ENCODE peak calls at places on chromosomes 5 and 9, in eight cellular contexts. W, O, S, M, C, I, B and K are unnamed samples.

GRCh38 chr5:142376001-142376400 is 51.2 kb upstream of the SPRY4 start:
- DNase-seq in W (no peak), O (no peak), S (no peak), M (no peak), C (no peak), I (no peak), B (no peak), K (peak; percentile 70)

GRCh38 chr5:58198330-58198729 is 261.6 kb downstream of the PLK2 start:
- DNase-seq in W (no peak), O (no peak), S (no peak), M (no peak), C (no peak), I (no peak), B (no peak), K (no peak)

GRCh38 chr5:43146958-43147357 is 26.2 kb downstream of the ZNF131 start:
- DNase-seq in W (no peak), O (no peak), S (no peak), M (no peak), C (no peak), I (no peak), B (no peak), K (no peak)

GRCh38 chr5:165526357-165526756 is 2020.9 kb downstream of the MAT2B start:
- DNase-seq in W (no peak), O (no peak), S (no peak), M (no peak), C (no peak), I (no peak), B (no peak), K (no peak)

GRCh38 chr9:137054932-137055384 is 1.1 kb upstream of the ENTPD2 start:
- DNase-seq in W (no peak), O (no peak), S (no peak), M (no peak), C (no peak), I (no peak), B (no peak), K (no peak)

GRCh38 chr9:133563286-133564213 is 29.0 kb downstream of the ADAMTSL2 start:
- DNase-seq in W (peak; percentile 66), O (no peak), S (no peak), M (peak; percentile 34), C (no peak), I (no peak), B (peak; percentile 31), K (peak; percentile 84)

GRCh38 chr5:60495644-60496520 is 204.1 kb downstream of the DEPDC1B start:
- DNase-seq in W (no peak), O (no peak), S (no peak), M (no peak), C (no peak), I (no peak), B (no peak), K (no peak)

GRCh38 chr9:36966371-36967097 is 67.5 kb downstream of the PAX5 start:
- DNase-seq in W (no peak), O (no peak), S (no peak), M (no peak), C (no peak), I (no peak), B (no peak), K (no peak)

GRCh38 chr5:132501961-132502931 is 11.7 kb upstream of the IRF1 start:
- DNase-seq in W (no peak), O (no peak), S (no peak), M (no peak), C (peak; percentile 65), I (no peak), B (no peak), K (no peak)

GRCh38 chr9:127788337-127789011 is 2.6 kb downstream of the CDK9 start:
- DNase-seq in W (no peak), O (no peak), S (no peak), M (no peak), C (no peak), I (peak; percentile 81), B (no peak), K (no peak)
- TF ChIP-seq POLR2A in W (no peak), O (no peak), S (no peak), M (no peak), C (no peak), I (no peak), B (no peak), K (no peak)

GRCh38 chr5:148815578-148815977 is 10.8 kb upstream of the ADRB2 start:
- DNase-seq in W (no peak), O (no peak), S (no peak), M (no peak), C (no peak), I (no peak), B (no peak), K (no peak)

GRCh38 chr5:148817606-148818005 is 8.8 kb upstream of the ADRB2 start:
- DNase-seq in W (no peak), O (no peak), S (no peak), M (no peak), C (no peak), I (no peak), B (no peak), K (no peak)

GRCh38 chr5:148816822-148817221 is 9.6 kb upstream of the ADRB2 start:
- DNase-seq in W (no peak), O (no peak), S (no peak), M (no peak), C (no peak), I (no peak), B (no peak), K (no peak)

GRCh38 chr5:148816357-148816756 is 10.1 kb upstream of the ADRB2 start:
- DNase-seq in W (no peak), O (no peak), S (no peak), M (no peak), C (no peak), I (no peak), B (no peak), K (no peak)

GRCh38 chr5:148820778-148821395 is 5.5 kb upstream of the ADRB2 start:
- DNase-seq in W (no peak), O (no peak), S (no peak), M (peak; percentile 46), C (no peak), I (no peak), B (no peak), K (no peak)
- H3K4me1 ChIP-seq in W (peaks cover 4% of the 10 kb centered on the region), O (no peaks in the 10 kb centered on the region), S (no peaks in the 10 kb centered on the region), M (no peaks in the 10 kb centered on the region), C (peaks cover 10% of the 10 kb centered on the region), I (peaks cover 70% of the 10 kb centered on the region), B (no peaks in the 10 kb centered on the region), K (peaks cover 5% of the 10 kb centered on the region)

DNA sequence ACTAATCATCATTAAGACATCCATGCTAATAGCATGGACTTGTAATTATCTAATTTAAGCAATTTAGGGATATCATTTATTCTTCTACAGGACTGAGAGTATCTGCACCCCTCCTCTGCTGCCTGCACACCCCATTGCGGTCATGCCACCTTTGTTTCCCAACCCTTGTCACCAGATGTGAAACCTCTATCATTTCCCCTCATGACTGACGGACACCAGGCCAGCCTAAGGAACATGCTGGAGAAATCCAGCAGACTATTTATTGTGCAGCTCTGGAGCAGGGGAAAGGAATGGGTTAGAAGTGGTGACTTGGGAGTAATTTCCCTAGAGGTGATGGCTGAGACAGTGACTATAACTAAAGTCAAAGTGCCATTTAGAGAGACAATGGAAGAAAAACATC is 40.7 kb downstream of the UGCG start:
- DNase-seq in W (no peak), O (no peak), S (no peak), M (no peak), C (no peak), I (no peak), B (no peak), K (no peak)
- TF ChIP-seq POLR2A in W (no peak), O (no peak), S (no peak), M (no peak), C (no peak), I (no peak), B (no peak), K (no peak)

GRCh38 chr5:171311698-171312083 is 2.6 kb downstream of the TLX3 start:
- DNase-seq in W (no peak), O (no peak), S (no peak), M (no peak), C (no peak), I (no peak), B (no peak), K (no peak)
- H3K4me1 ChIP-seq in W (peaks cover 48% of the 10 kb centered on the region), O (peaks cover 9% of the 10 kb centered on the region), S (peaks cover 43% of the 10 kb centered on the region), M (no peaks in the 10 kb centered on the region), C (peaks cover 87% of the 10 kb centered on the region), I (peaks cover 83% of the 10 kb centered on the region), B (peaks cover 33% of the 10 kb centered on the region), K (peaks cover 74% of the 10 kb centered on the region)

GRCh38 chr9:130710822-130711352 is 17.3 kb downstream of the EXOSC2 start:
- DNase-seq in W (no peak), O (no peak), S (no peak), M (no peak), C (no peak), I (no peak), B (no peak), K (no peak)

GRCh38 chr9:130711469-130711868 is 17.9 kb downstream of the EXOSC2 start:
- DNase-seq in W (no peak), O (no peak), S (no peak), M (no peak), C (no peak), I (no peak), B (no peak), K (no peak)

GRCh38 chr9:130713286-130713975 is 19.9 kb downstream of the EXOSC2 start:
- DNase-seq in W (peak; percentile 51), O (no peak), S (no peak), M (no peak), C (no peak), I (no peak), B (peak; percentile 40), K (peak; percentile 73)

GRCh38 chr9:130714586-130715110 is 21.1 kb downstream of the EXOSC2 start:
- DNase-seq in W (no peak), O (no peak), S (no peak), M (no peak), C (no peak), I (no peak), B (no peak), K (no peak)

DNA sequence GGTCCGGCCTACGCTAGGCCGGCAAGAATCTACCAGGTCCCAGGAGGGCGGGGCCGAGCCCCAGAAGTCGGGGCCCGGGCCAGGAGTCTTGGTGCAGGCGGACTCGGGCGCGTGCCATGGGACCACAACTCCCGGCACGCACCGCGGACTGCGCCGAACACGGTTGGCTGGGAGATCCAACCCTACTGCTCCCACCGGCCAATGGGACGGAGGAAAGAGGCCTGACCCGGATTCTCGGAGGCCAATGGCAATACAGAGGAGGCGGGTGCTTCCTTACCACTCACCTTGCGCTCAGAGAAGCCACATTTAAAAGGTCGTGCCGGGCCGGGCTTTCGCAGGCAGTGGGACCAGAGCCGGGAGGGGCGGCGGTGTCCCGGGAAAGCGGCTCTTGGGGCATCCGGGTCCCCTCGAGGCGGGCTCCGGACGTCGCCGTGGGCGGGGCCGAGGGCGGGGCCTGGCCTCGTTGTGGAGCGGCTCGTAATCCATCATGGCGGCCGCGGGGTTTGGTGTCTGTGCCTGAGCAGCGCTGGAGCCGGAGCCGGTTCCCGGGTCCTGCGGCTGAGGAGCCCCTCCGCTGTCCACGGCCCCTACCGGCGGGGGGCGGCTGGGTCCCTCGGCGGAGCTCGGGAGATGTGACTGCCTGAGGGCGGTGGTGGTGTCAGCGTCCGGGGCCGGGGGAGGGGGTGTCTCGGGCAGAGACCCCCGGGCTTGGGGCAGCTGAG is 19.1 kb downstream of the EXOSC2 start:
- DNase-seq in W (peak; percentile 99), O (peak; percentile 98), S (peak; percentile 90), M (peak; percentile 99), C (peak; percentile 99), I (peak; percentile 98), B (peak; percentile 98), K (peak; percentile 100)
- TF ChIP-seq POLR2A in W (no peak), O (no peak), S (no peak), M (peak; percentile 61), C (no peak), I (no peak), B (peak; percentile 66), K (peak; percentile 49)